ENCODE peak calls at places on chromosomes 7 and 10, in seven cellular contexts. N is T-helper 9 cell, L is gastrocnemius medialis, M is coronary artery, W is tibial artery, Y is SJSA1, O is activated T-cell treated with anti-CD3 and anti-CD28 coated beads for 4 hours. Z is an unnamed sample.

GRCh38 chr7:121180436-121181063 is 148.2 kb upstream of the WNT16 start:
- DNase-seq in N (no peak), L (no peak), W (no peak), O (no peak), Y (no peak), M (no peak), Z (no peak)

GRCh38 chr7:152910545-152911013 is 151.0 kb downstream of the ACTR3B start:
- DNase-seq in L (no peak), Y (no peak), N (no peak), W (no peak), M (no peak), O (no peak), Z (no peak)

GRCh38 chr7:30224511-30225031 is 59.8 kb upstream of the ZNRF2 start:
- DNase-seq in O (no peak), W (no peak), Y (no peak), N (no peak), M (no peak), L (no peak), Z (no peak)

GRCh38 chr7:136656516-136656915 is 211.9 kb upstream of the CHRM2 start:
- DNase-seq in W (no peak), Y (no peak), O (no peak), L (no peak), N (no peak), M (no peak), Z (no peak)

GRCh38 chr7:138854115-138854645 is 56.2 kb upstream of the ATP6V0A4 start:
- DNase-seq in W (no peak), N (no peak), M (no peak), O (no peak), Y (no peak), L (no peak), Z (no peak)

GRCh38 chr10:122311051-122311410 is 39.9 kb downstream of the BTBD16 start:
- DNase-seq in N (no peak), L (no peak), O (no peak), Y (no peak), M (no peak), W (no peak), Z (no peak)

GRCh38 chr10:44010873-44011602 is 362.4 kb upstream of the ZNF32 start:
- DNase-seq in N (no peak), W (no peak), M (no peak), Y (no peak), L (no peak), O (no peak), Z (no peak)

GRCh38 chr10:120543291-120543690 is 86.3 kb downstream of the PLPP4 start:
- DNase-seq in N (no peak), M (no peak), Y (no peak), O (no peak), W (no peak), L (no peak), Z (no peak)

GRCh38 chr7:96414931-96415292 is 93.0 kb upstream of the SLC25A13 start:
- DNase-seq in Y (no peak), M (no peak), W (no peak), N (no peak), O (no peak), L (no peak), Z (no peak)

GRCh38 chr7:158228986-158229385 is 358.6 kb downstream of the PTPRN2 start:
- DNase-seq in M (no peak), W (no peak), O (no peak), L (no peak), N (no peak), Y (no peak), Z (no peak)

GRCh38 chr10:5691786-5692185 is 7.1 kb downstream of the TASOR2 start:
- DNase-seq in M (no peak), Y (no peak), O (no peak), L (no peak), W (no peak), N (no peak), Z (no peak)

GRCh38 chr7:92133133-92133736 is 1.0 kb downstream of the CYP51A1 start:
- DNase-seq in M (no peak), L (no peak), Y (no peak), N (no peak), O (no peak), W (no peak), Z (no peak)

GRCh38 chr7:85062651-85063050 is 124.2 kb downstream of the SEMA3D start:
- DNase-seq in Y (no peak), O (no peak), W (no peak), N (no peak), L (no peak), M (no peak), Z (no peak)

GRCh38 chr10:60781678-60782077 is 3.4 kb downstream of the CDK1 start:
- DNase-seq in L (no peak), M (no peak), O (no peak), Y (no peak), W (no peak), N (no peak), Z (no peak)

GRCh38 chr7:4634166-4634565 is 47.9 kb upstream of the FOXK1 start:
- DNase-seq in L (no peak), W (no peak), M (no peak), N (no peak), O (no peak), Y (no peak), Z (no peak)

GRCh38 chr10:6409982-6410694 is 169.9 kb downstream of the PRKCQ start:
- DNase-seq in Y (no peak), N (peak; percentile 30), L (peak; percentile 80), W (no peak), M (peak; percentile 65), O (peak; percentile 15), Z (no peak)

GRCh38 chr10:110777661-110778060 is 94.1 kb upstream of the PDCD4 start:
- DNase-seq in L (no peak), O (no peak), Y (no peak), N (no peak), W (no peak), M (no peak), Z (no peak)

GRCh38 chr10:35394411-35394851 is 58.1 kb downstream of the CCNY start:
- DNase-seq in M (no peak), Y (peak; percentile 45), N (no peak), W (no peak), O (no peak), L (no peak), Z (no peak)

GRCh38 chr7:77223261-77223660 is 23.6 kb upstream of the FGL2 start:
- DNase-seq in O (no peak), M (no peak), Y (no peak), N (no peak), L (no peak), W (no peak), Z (no peak)

Z was measured in progenitor cell of endocrine pancreas.